ENCODE peak calls at places on chromosomes 1 and 21, in five cellular contexts. One of them, this sample, is unnamed.

GRCh38 chr1:29033829-29034466 is 89.8 kb downstream of the TMEM200B start:
- DNase-seq in breast epithelium: no peak
- DNase-seq in psoas muscle: no peak
- DNase-seq in prostate gland: no peak
- DNase-seq in kidney epithelial cell: no peak
- DNase-seq in this sample: peak; percentile 35

GRCh38 chr1:163406787-163407186 is 85.0 kb downstream of the NUF2 start:
- DNase-seq in breast epithelium: no peak
- DNase-seq in psoas muscle: no peak
- DNase-seq in prostate gland: no peak
- DNase-seq in kidney epithelial cell: no peak
- DNase-seq in this sample: no peak

GRCh38 chr1:12407050-12407961 is 177.5 kb downstream of the VPS13D start:
- DNase-seq in breast epithelium: no peak
- DNase-seq in psoas muscle: no peak
- DNase-seq in prostate gland: peak; percentile 71
- DNase-seq in kidney epithelial cell: no peak
- DNase-seq in this sample: peak; percentile 90

GRCh38 chr1:91732291-91732953 is 153.5 kb downstream of the TGFBR3 start:
- DNase-seq in breast epithelium: no peak
- DNase-seq in psoas muscle: no peak
- DNase-seq in prostate gland: peak; percentile 71
- DNase-seq in kidney epithelial cell: peak; percentile 88
- DNase-seq in this sample: no peak

GRCh38 chr1:72915581-72915980 is 633.2 kb upstream of the NEGR1 start:
- DNase-seq in breast epithelium: no peak
- DNase-seq in psoas muscle: no peak
- DNase-seq in prostate gland: no peak
- DNase-seq in kidney epithelial cell: no peak
- DNase-seq in this sample: no peak

GRCh38 chr1:205570796-205571537 is 60.8 kb downstream of the ELK4 start:
- DNase-seq in breast epithelium: no peak
- DNase-seq in psoas muscle: no peak
- DNase-seq in prostate gland: no peak
- DNase-seq in kidney epithelial cell: no peak
- DNase-seq in this sample: no peak

GRCh38 chr1:153355445-153356071 is 2.1 kb upstream of the S100A9 start:
- DNase-seq in breast epithelium: no peak
- DNase-seq in psoas muscle: peak; percentile 64
- DNase-seq in prostate gland: peak; percentile 18
- DNase-seq in kidney epithelial cell: no peak
- DNase-seq in this sample: peak; percentile 39

GRCh38 chr1:220007438-220007837 is 38.9 kb downstream of the EPRS1 start:
- DNase-seq in breast epithelium: no peak
- DNase-seq in psoas muscle: no peak
- DNase-seq in prostate gland: no peak
- DNase-seq in kidney epithelial cell: no peak
- DNase-seq in this sample: no peak

GRCh38 chr1:214677945-214678344 is 75.0 kb downstream of the CENPF start:
- DNase-seq in breast epithelium: no peak
- DNase-seq in psoas muscle: no peak
- DNase-seq in prostate gland: no peak
- DNase-seq in kidney epithelial cell: no peak
- DNase-seq in this sample: no peak

GRCh38 chr1:91054780-91055481 is 33.1 kb upstream of the ZNF644 start:
- DNase-seq in breast epithelium: no peak
- DNase-seq in psoas muscle: no peak
- DNase-seq in prostate gland: no peak
- DNase-seq in kidney epithelial cell: no peak
- DNase-seq in this sample: no peak

GRCh38 chr1:145708063-145708462 is 895 bp upstream of the PDZK1 start:
- DNase-seq in breast epithelium: no peak
- DNase-seq in psoas muscle: no peak
- DNase-seq in prostate gland: no peak
- DNase-seq in kidney epithelial cell: no peak
- DNase-seq in this sample: no peak

GRCh38 chr21:34020005-34020847 is 53.2 kb upstream of the MRPS6 start:
- DNase-seq in breast epithelium: no peak
- DNase-seq in psoas muscle: no peak
- DNase-seq in prostate gland: no peak
- DNase-seq in kidney epithelial cell: no peak
- DNase-seq in this sample: no peak

GRCh38 chr1:56803561-56804156 is 15.5 kb downstream of the FYB2 start:
- DNase-seq in breast epithelium: no peak
- DNase-seq in psoas muscle: no peak
- DNase-seq in prostate gland: peak; percentile 17
- DNase-seq in kidney epithelial cell: no peak
- DNase-seq in this sample: no peak

GRCh38 chr1:41576620-41577019 is 92.1 kb upstream of the EDN2 start:
- DNase-seq in breast epithelium: no peak
- DNase-seq in psoas muscle: no peak
- DNase-seq in prostate gland: no peak
- DNase-seq in kidney epithelial cell: no peak
- DNase-seq in this sample: no peak

DNA sequence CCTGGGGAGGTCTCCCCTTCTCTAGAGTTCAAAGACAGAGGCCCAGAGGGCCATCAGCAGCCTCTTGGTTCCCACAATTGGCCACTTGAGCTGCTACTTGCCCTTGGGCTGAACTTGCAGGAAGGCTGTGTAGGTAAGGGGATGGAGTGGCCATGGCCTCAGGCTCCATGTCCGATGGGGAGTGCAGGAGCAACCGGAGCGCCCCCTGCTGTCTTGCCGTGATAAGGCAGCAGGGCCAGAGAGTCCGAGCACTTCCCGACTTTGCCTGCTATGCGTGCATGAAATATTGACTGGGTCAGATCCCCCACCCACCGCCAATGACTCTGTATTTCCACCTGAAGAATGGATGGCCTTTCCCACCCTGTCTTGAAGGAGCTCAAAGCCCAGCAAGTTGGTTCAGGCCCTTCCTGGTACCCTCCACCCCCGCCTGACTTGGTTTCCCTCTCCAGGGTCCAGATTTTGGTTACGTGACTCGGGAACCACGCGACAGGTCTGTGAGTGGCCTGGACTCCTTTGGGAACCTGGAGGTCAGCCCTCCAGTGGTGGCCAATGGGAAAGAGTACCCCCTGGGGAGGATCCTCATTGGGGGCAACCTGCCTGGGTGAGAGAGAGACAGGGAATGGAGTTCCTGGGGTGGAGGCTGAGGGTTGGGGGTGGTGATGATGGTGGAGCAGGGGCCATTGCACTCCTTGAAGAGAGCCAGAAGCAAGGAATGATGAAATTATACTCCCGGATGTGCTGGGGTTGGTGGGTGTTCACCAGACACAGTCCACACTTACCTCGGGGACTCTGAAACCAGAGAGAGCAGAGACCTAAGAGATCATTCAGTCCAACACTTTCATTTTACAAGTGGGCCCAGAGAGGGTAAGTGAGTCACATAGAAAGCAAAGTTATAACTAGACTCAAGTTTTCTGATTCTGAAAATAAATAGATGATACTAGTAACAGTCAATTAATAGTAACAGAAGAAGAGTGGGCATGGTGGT is 25.6 kb downstream of the PADI3 start:
- DNase-seq in breast epithelium: no peak
- DNase-seq in psoas muscle: peak; percentile 35
- DNase-seq in prostate gland: no peak
- DNase-seq in kidney epithelial cell: no peak
- DNase-seq in this sample: no peak
- TF ChIP-seq CTCF in breast epithelium: peak; percentile 10
- TF ChIP-seq CTCF in psoas muscle: peak; percentile 38
- TF ChIP-seq CTCF in prostate gland: peak; percentile 44
- TF ChIP-seq CTCF in kidney epithelial cell: peak; percentile 61
- TF ChIP-seq CTCF in this sample: peak; percentile 50

DNA sequence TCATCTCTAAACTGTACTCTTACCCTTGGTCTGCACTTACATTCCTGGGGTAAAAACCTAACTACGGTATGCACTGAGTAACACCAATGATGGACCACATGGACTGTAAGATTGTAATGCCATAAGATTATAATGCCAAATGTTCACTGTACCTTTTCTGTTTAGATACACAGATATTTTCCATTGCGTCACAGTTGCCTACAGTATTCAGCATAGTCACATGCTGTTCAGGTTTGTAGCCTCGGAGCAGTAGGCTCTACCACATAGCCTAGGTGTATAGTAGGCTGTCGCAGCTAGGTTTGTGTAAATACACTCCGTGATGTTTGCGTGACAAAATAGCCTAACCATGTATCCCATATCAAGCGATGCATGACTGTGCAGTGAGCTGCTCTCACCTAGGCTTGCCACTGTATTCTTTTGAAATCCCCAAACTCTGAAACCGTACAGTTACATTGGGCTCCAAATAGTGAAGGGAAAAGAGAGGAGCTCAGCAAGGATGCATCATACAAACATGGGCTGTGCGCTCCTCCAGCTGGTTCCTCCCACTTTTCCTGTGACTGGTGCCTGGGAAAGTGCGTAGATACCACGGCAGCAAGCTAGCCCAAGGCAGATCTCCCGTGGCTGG is 35.2 kb downstream of the CFAP57 start:
- DNase-seq in breast epithelium: no peak
- DNase-seq in psoas muscle: no peak
- DNase-seq in prostate gland: no peak
- DNase-seq in kidney epithelial cell: no peak
- DNase-seq in this sample: no peak
- H3K4me3 ChIP-seq in breast epithelium: no peak overlapping the region
- H3K4me3 ChIP-seq in psoas muscle: no peak overlapping the region
- H3K4me3 ChIP-seq in prostate gland: no peak overlapping the region
- H3K4me3 ChIP-seq in kidney epithelial cell: no peak overlapping the region
- H3K4me3 ChIP-seq in this sample: no peak overlapping the region

DNA sequence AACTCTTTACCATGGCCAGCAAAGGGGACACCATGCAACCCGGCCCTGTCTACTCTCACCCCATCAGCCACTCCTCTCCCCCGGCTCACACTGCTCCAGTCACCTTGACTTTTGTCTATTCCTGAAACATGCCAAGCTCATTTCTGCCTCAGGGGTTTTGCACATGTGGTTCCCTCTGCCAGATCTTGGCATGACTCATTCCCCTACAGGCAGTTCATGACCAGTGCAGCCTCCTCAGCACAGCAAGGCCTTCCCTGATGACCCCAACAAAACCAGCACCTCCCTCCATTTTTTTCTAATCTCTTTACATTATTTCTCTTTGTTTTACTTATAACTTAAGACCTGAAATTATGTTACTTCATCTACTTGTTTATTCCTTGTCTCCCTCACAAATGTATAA is 58.6 kb upstream of the GJB5 start:
- DNase-seq in breast epithelium: no peak
- DNase-seq in psoas muscle: no peak
- DNase-seq in prostate gland: no peak
- DNase-seq in kidney epithelial cell: no peak
- DNase-seq in this sample: no peak
- TF ChIP-seq CTCF in breast epithelium: no peak
- TF ChIP-seq CTCF in psoas muscle: no peak
- TF ChIP-seq CTCF in prostate gland: no peak
- TF ChIP-seq CTCF in kidney epithelial cell: peak; percentile 4
- TF ChIP-seq CTCF in this sample: no peak

DNA sequence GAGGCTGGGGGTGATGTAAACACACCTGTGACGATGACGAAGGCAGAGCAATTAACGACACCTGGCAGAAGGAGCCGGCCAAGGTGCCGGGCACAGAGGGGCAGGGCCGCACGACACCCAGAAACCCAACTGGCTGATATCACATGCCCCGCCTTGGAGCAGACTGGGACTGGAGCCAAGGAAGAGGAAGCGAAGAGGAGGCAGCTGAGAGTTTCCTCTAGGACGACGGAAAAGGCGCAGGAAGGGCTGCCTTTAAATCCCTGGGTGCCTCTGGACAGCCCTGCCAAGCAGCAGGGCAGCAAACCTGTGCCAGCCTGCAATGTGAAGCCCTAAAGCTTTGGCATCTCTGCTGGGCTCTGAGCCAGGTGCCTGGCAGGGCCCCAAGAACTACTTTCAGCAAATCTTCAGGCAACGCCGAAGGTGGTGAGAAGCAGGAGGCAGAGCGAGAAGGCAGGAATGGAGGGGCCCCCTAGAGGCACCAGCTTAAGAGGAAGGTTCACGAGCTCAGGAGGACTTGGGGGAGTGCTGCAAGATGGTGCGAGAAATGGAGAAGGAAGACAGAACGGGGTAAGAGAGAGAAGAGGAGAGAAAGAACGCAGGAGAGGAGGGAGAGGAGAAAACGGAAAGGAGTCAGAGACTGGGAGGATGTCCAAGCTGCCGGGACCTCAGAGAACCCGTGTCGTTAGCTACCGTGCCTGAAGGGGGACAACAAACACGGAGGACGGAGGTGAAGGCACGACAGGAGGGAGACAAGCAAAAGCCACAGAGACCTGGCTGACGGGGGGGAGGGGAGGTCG is 25.3 kb upstream of the PEF1 start:
- DNase-seq in breast epithelium: peak; percentile 87
- DNase-seq in psoas muscle: peak; percentile 72
- DNase-seq in prostate gland: peak; percentile 91
- DNase-seq in kidney epithelial cell: peak; percentile 23
- DNase-seq in this sample: peak; percentile 75
- H3K4me3 ChIP-seq in breast epithelium: peak overlapping the region; percentile 55
- H3K4me3 ChIP-seq in psoas muscle: peak overlapping the region; percentile 56
- H3K4me3 ChIP-seq in prostate gland: peak overlapping the region; percentile 15
- H3K4me3 ChIP-seq in kidney epithelial cell: no peak overlapping the region
- H3K4me3 ChIP-seq in this sample: peak overlapping the region; percentile 47

DNA sequence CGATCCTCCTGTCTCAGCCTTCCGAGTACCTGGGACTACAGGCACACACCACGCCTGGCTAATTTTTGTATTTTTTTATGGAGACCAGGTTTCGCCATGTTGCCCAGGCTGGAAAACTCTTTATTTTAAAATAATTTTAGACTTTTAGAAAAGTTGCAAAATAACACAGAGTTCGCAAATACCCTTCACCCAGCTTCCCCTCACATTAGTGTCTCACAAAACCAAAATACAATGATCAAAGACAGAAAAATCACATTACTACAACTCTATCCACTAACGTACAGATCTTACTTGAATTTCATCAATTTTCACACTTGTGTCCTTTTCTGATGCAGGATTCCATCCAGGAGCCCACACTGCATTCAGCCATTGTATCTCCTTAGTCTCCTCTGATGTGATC is 58.8 kb upstream of the ERRFI1 start:
- DNase-seq in breast epithelium: no peak
- DNase-seq in psoas muscle: no peak
- DNase-seq in prostate gland: no peak
- DNase-seq in kidney epithelial cell: no peak
- DNase-seq in this sample: no peak
- TF ChIP-seq CTCF in breast epithelium: no peak
- TF ChIP-seq CTCF in psoas muscle: no peak
- TF ChIP-seq CTCF in prostate gland: no peak
- TF ChIP-seq CTCF in kidney epithelial cell: no peak
- TF ChIP-seq CTCF in this sample: no peak

GRCh38 chr1:226737819-226738420 is 1.2 kb downstream of the ITPKB start:
- DNase-seq in breast epithelium: peak; percentile 58
- DNase-seq in psoas muscle: peak; percentile 48
- DNase-seq in prostate gland: peak; percentile 37
- DNase-seq in kidney epithelial cell: no peak
- DNase-seq in this sample: no peak

GRCh38 chr1:226738995-226739695 is at the start of gene ITPKB:
- DNase-seq in breast epithelium: peak; percentile 59
- DNase-seq in psoas muscle: peak; percentile 36
- DNase-seq in prostate gland: peak; percentile 77
- DNase-seq in kidney epithelial cell: peak; percentile 28
- DNase-seq in this sample: peak; percentile 63

GRCh38 chr1:226738421-226738994 is 574 bp downstream of the ITPKB start:
- DNase-seq in breast epithelium: no peak
- DNase-seq in psoas muscle: peak; percentile 39
- DNase-seq in prostate gland: no peak
- DNase-seq in kidney epithelial cell: no peak
- DNase-seq in this sample: no peak

GRCh38 chr1:226741009-226741408 is 1.9 kb upstream of the ITPKB start:
- DNase-seq in breast epithelium: no peak
- DNase-seq in psoas muscle: no peak
- DNase-seq in prostate gland: no peak
- DNase-seq in kidney epithelial cell: no peak
- DNase-seq in this sample: no peak

GRCh38 chr1:226739696-226740065 is 599 bp upstream of the ITPKB start:
- DNase-seq in breast epithelium: no peak
- DNase-seq in psoas muscle: no peak
- DNase-seq in prostate gland: no peak
- DNase-seq in kidney epithelial cell: no peak
- DNase-seq in this sample: no peak
- H3K4me3 ChIP-seq in breast epithelium: peak overlapping the region; percentile 98
- H3K4me3 ChIP-seq in psoas muscle: peak overlapping the region; percentile 94
- H3K4me3 ChIP-seq in prostate gland: peak overlapping the region; percentile 88
- H3K4me3 ChIP-seq in kidney epithelial cell: no peak overlapping the region
- H3K4me3 ChIP-seq in this sample: peak overlapping the region; percentile 67

This sample was measured in LNCaP clone FGC.